ENCODE peak calls at places on chromosome 18, in four cellular contexts. B, T, H and U are unnamed samples.

GRCh38 chr18:51030537-51031258 is 685 bp downstream of the SMAD4 start:
- DNase-seq in B (peak; percentile 45), H (peak; percentile 90), T (peak; percentile 55), U (no peak)

GRCh38 chr18:68861365-68861764 is 63.5 kb downstream of the CCDC102B start:
- DNase-seq in H (no peak), B (no peak), T (no peak), U (no peak)

GRCh38 chr18:58041633-58042032 is 2.4 kb upstream of the NEDD4L start:
- DNase-seq in H (no peak), B (no peak), T (no peak), U (peak; percentile 38)

GRCh38 chr18:76565238-76566173 is 70.5 kb upstream of the ZNF516 start:
- DNase-seq in T (peak; percentile 74), H (peak; percentile 79), B (peak; percentile 92), U (peak; percentile 94)

GRCh38 chr18:79944746-79945117 is 6.7 kb downstream of the SLC66A2 start:
- DNase-seq in H (peak; percentile 46), B (no peak), T (no peak), U (no peak)

GRCh38 chr18:9109523-9109922 is 7.0 kb downstream of the NDUFV2 start:
- DNase-seq in B (peak; percentile 37), T (no peak), H (no peak), U (no peak)

GRCh38 chr18:60664736-60665135 is 292.2 kb upstream of the MC4R start:
- DNase-seq in T (no peak), B (no peak), H (no peak), U (no peak)

GRCh38 chr18:39191058-39191457 is 1625.5 kb upstream of the CELF4 start:
- DNase-seq in H (no peak), B (no peak), T (no peak), U (no peak)

GRCh38 chr18:61883547-61883946 is 9.3 kb downstream of the RNF152 start:
- DNase-seq in B (no peak), T (no peak), H (no peak), U (peak; percentile 20)

GRCh38 chr18:40283560-40283959 is 1671.5 kb upstream of the PIK3C3 start:
- DNase-seq in T (no peak), B (no peak), H (no peak), U (no peak)

GRCh38 chr18:47260138-47260923 is 8.9 kb upstream of the SKOR2 start:
- DNase-seq in H (peak; percentile 87), B (peak; percentile 50), T (no peak), U (peak; percentile 20)

GRCh38 chr18:50819027-50819726 is 639 bp downstream of the MRO start:
- DNase-seq in B (peak; percentile 47), H (peak; percentile 71), T (no peak), U (peak; percentile 24)

GRCh38 chr18:73552171-73552570 is 595.5 kb downstream of the FBXO15 start:
- DNase-seq in T (no peak), H (no peak), B (no peak), U (no peak)

GRCh38 chr18:12253517-12254136 is 534 bp upstream of the CIDEA start:
- DNase-seq in H (no peak), B (no peak), T (no peak), U (no peak)

GRCh38 chr18:13375302-13376255 is 157.0 kb downstream of the LDLRAD4 start:
- DNase-seq in T (peak; percentile 59), B (peak; percentile 87), H (no peak), U (peak; percentile 56)

GRCh38 chr18:34999734-35000397 is 41.3 kb upstream of the MAPRE2 start:
- DNase-seq in T (no peak), B (no peak), H (no peak), U (no peak)

GRCh38 chr18:24949908-24950307 is 402.1 kb downstream of the ZNF521 start:
- DNase-seq in B (no peak), T (no peak), H (no peak), U (no peak)

GRCh38 chr18:67425724-67426123 is 90.8 kb downstream of the DSEL start:
- DNase-seq in T (no peak), H (no peak), B (peak; percentile 86), U (peak; percentile 99)

GRCh38 chr18:77973745-77974144 is 724.1 kb downstream of the GALR1 start:
- DNase-seq in H (no peak), T (no peak), B (no peak), U (no peak)

GRCh38 chr18:13112982-13113381 is 105.6 kb upstream of the LDLRAD4 start:
- DNase-seq in T (no peak), B (peak; percentile 67), H (no peak), U (peak; percentile 7)

GRCh38 chr18:12038082-12038660 is 55.5 kb upstream of the ANKRD62 start:
- DNase-seq in H (no peak), B (peak; percentile 28), T (peak; percentile 50), U (peak; percentile 44)

GRCh38 chr18:60950634-60951033 is 382.6 kb upstream of the CDH20 start:
- DNase-seq in B (no peak), H (no peak), T (no peak), U (no peak)

GRCh38 chr18:45275367-45276113 is 339.7 kb upstream of the SLC14A2 start:
- DNase-seq in B (peak; percentile 45), T (no peak), H (no peak), U (peak; percentile 49)

GRCh38 chr18:10798727-10799435 is 273.1 kb downstream of the NAPG start:
- DNase-seq in H (no peak), B (peak; percentile 53), T (no peak), U (peak; percentile 39)

GRCh38 chr18:4119127-4119648 is 335.9 kb downstream of the DLGAP1 start:
- DNase-seq in B (no peak), H (no peak), T (no peak), U (no peak)

GRCh38 chr18:70553961-70554325 is 265.1 kb downstream of the SOCS6 start:
- DNase-seq in H (no peak), B (no peak), T (no peak), U (no peak)

GRCh38 chr18:36511791-36512352 is 214.4 kb downstream of the FHOD3 start:
- DNase-seq in B (peak; percentile 69), T (no peak), H (no peak), U (no peak)

GRCh38 chr18:71036783-71037182 is 747.9 kb downstream of the SOCS6 start:
- DNase-seq in T (no peak), H (no peak), B (peak; percentile 95), U (peak; percentile 9)

GRCh38 chr18:51988277-51988676 is 351.7 kb upstream of the DCC start:
- DNase-seq in B (no peak), H (no peak), T (no peak), U (no peak)

GRCh38 chr18:44130365-44130942 is 550.2 kb upstream of the SETBP1 start:
- DNase-seq in B (peak; percentile 70), H (no peak), T (no peak), U (peak; percentile 40)

GRCh38 chr18:44128365-44128764 is 552.3 kb upstream of the SETBP1 start:
- DNase-seq in H (no peak), T (no peak), B (peak; percentile 61), U (peak; percentile 69)

GRCh38 chr18:44123743-44124142 is 556.9 kb upstream of the SETBP1 start:
- DNase-seq in H (no peak), B (no peak), T (no peak), U (peak; percentile 55)

DNA sequence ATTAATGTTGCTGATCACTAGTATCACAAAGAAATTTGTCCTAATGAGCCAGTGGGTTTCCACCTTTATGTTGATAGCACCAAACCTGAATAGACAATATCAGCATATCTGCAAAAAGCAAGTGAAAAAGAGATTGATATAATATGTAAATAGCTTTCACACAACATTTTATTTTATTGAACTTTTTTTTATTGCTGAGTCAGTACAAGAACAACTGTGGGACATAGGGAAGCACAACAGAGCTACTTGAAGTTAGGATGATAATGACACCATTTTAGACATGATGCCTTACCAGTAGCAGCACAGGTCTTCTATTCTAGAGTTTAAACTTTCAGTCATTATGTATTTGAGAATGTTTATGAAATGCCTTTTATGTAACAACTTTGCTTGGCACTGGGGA is 554.1 kb upstream of the SETBP1 start:
- DNase-seq in H (no peak), B (no peak), T (no peak), U (no peak)
- H3K4me3 ChIP-seq in H (no peak overlapping the region), B (no peak overlapping the region), T (no peak overlapping the region), U (no peak overlapping the region)

DNA sequence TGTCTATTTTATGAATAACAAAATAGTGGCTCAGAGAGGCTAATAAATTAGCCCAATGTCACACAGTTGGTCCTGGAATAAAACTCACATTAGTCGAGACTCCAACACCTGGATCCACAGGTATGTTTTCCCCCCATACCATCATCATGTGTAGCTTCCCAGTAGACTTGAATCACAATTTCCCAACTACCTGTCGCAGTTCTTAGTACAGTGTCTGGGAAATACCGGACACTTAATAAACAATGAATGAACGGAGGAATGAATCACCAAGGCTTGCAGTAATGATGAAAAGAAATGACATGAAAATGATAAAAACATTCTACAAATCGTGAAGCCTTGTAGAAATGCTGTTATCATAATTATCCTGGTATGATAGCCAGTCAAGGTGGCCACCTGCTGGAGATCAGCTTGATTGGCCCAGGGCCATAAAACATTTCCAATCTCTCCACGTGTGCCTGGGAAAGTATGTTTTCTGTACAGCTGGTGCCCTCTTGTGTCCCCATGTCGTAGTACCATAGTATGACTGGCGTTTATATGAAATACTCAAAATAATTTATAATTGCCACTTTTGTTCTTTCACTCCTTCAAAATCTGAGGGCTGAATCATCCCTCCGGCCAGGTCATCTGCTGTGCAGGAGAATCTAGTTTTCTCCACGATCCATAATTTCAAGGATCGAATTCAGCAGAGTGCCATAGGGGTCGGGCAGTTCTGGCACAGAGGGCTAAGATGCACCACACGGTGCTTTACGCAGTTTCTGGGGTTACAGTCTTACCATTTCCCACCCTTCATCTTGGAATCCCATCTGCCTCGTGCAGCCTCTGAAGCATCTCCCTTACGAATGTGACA is 95.4 kb downstream of the LAMA1 start:
- DNase-seq in T (no peak), H (no peak), B (peak; percentile 39), U (peak; percentile 79)
- TF ChIP-seq CTCF in T (peak; percentile 35), H (peak; percentile 50), B (peak; percentile 32), U (peak; percentile 61)

DNA sequence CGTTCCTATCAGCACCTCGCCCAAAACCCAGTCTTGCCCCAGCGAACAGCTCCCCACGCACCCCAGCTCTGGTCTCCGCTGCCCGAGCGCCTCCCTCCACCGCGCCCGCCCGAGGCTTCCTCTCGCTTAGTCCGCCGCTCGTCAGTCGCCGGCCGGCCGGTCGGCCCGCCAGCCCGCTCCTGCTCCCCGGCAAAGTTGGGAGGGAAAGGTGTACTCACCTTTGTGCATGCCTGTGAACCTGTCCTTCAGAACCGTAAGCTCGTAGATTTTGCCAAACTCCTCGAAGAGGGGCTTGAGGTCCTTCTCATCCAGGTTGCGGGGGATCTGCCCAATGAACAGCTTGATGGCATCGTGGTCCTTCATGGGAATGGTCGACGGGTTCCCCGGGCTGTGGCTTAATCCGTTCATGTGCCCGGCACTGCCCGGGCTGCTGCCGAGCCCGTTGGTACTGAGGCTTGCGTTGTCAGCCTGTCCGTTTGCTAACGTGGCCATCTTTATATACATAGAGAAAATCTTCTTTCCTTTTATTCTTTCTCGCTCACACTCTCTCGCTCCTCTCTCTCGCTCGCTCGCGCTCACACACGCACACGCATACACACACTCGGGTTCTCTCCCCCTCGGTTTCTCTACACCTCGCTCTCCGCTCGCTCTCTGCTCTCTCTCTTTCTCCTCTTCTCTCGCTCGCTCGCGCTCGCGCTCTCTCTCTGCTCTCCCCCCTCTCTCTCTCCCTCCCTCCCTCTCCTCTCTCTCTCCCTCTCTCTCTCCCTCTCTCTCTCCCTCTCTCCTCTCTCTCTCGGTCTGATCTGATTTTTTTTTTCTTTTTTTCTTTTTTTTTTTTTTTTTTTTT is at the start of gene CELF4:
- DNase-seq in B (peak; percentile 41), T (no peak), H (peak; percentile 64), U (peak; percentile 19)
- H3K4me3 ChIP-seq in B (peak within 1 kb of the TSS; percentile 74), T (peak within 1 kb of the TSS; percentile 54), H (peak within 1 kb of the TSS; percentile 56), U (peak within 1 kb of the TSS; percentile 53)

GRCh38 chr18:33606621-33607020 is 28.6 kb downstream of the ASXL3 start:
- DNase-seq in H (no peak), T (no peak), B (no peak), U (no peak)
- TF ChIP-seq CTCF in H (no peak), T (no peak), B (no peak), U (no peak)

GRCh38 chr18:30828700-30829099 is 213.8 kb downstream of the DSC3 start:
- DNase-seq in B (no peak), T (no peak), H (no peak), U (peak; percentile 53)
- H3K4me3 ChIP-seq in B (no peak overlapping the region), T (no peak overlapping the region), H (no peak overlapping the region), U (no peak overlapping the region)